ENCODE peak calls at places on chromosomes 6 and 20, in nine cellular contexts. One of them, this sample, is unnamed.

GRCh38 chr20:63128956-63129355 is 87.0 kb downstream of the YTHDF1 start:
- DNase-seq in A549: no peak
- DNase-seq in sigmoid colon: peak
- DNase-seq in lower leg skin: no peak
- DNase-seq in HCT116: no peak
- DNase-seq in transverse colon: no peak
- DNase-seq in uterus: no peak
- DNase-seq in tibial nerve: no peak
- DNase-seq in NB4: no peak
- DNase-seq in this sample: no peak

GRCh38 chr6:36227379-36228344 is 31.1 kb downstream of the BRPF3 start:
- DNase-seq in A549: no peak
- DNase-seq in uterus: no peak
- DNase-seq in NB4: no peak
- DNase-seq in HCT116: no peak
- DNase-seq in transverse colon: no peak
- DNase-seq in lower leg skin: no peak
- DNase-seq in sigmoid colon: peak
- DNase-seq in tibial nerve: no peak
- DNase-seq in this sample: no peak

GRCh38 chr6:16759181-16759645 is 2.0 kb downstream of the ATXN1 start:
- DNase-seq in HCT116: no peak
- DNase-seq in uterus: no peak
- DNase-seq in transverse colon: no peak
- DNase-seq in tibial nerve: no peak
- DNase-seq in sigmoid colon: no peak
- DNase-seq in lower leg skin: no peak
- DNase-seq in NB4: peak
- DNase-seq in A549: no peak
- DNase-seq in this sample: peak

GRCh38 chr6:170049641-170050491 is 241.0 kb downstream of the DLL1 start:
- DNase-seq in HCT116: no peak
- DNase-seq in NB4: peak
- DNase-seq in uterus: peak
- DNase-seq in sigmoid colon: peak
- DNase-seq in A549: no peak
- DNase-seq in lower leg skin: peak
- DNase-seq in transverse colon: peak
- DNase-seq in tibial nerve: peak
- DNase-seq in this sample: no peak

GRCh38 chr6:155185544-155185943 is 78.3 kb upstream of the CLDN20 start:
- DNase-seq in A549: peak
- DNase-seq in transverse colon: peak
- DNase-seq in lower leg skin: no peak
- DNase-seq in tibial nerve: no peak
- DNase-seq in sigmoid colon: no peak
- DNase-seq in uterus: no peak
- DNase-seq in HCT116: peak
- DNase-seq in NB4: no peak
- DNase-seq in this sample: peak

GRCh38 chr6:163250122-163250521 is 164.4 kb upstream of the QKI start:
- DNase-seq in uterus: no peak
- DNase-seq in A549: no peak
- DNase-seq in HCT116: no peak
- DNase-seq in tibial nerve: no peak
- DNase-seq in lower leg skin: no peak
- DNase-seq in NB4: peak
- DNase-seq in transverse colon: no peak
- DNase-seq in sigmoid colon: no peak
- DNase-seq in this sample: no peak

GRCh38 chr6:111873178-111874029 is at the start of gene FYN:
- DNase-seq in tibial nerve: peak
- DNase-seq in lower leg skin: peak
- DNase-seq in A549: peak
- DNase-seq in HCT116: peak
- DNase-seq in sigmoid colon: peak
- DNase-seq in NB4: peak
- DNase-seq in transverse colon: peak
- DNase-seq in uterus: peak
- DNase-seq in this sample: peak

GRCh38 chr20:44405246-44405645 is 49.7 kb downstream of the HNF4A start:
- DNase-seq in HCT116: no peak
- DNase-seq in NB4: no peak
- DNase-seq in uterus: no peak
- DNase-seq in sigmoid colon: no peak
- DNase-seq in transverse colon: no peak
- DNase-seq in A549: no peak
- DNase-seq in lower leg skin: no peak
- DNase-seq in tibial nerve: no peak
- DNase-seq in this sample: no peak

GRCh38 chr6:151497935-151498726 is 4.3 kb downstream of the CCDC170 start:
- DNase-seq in NB4: peak
- DNase-seq in HCT116: no peak
- DNase-seq in sigmoid colon: no peak
- DNase-seq in uterus: no peak
- DNase-seq in A549: no peak
- DNase-seq in transverse colon: no peak
- DNase-seq in tibial nerve: no peak
- DNase-seq in lower leg skin: no peak
- DNase-seq in this sample: no peak

GRCh38 chr6:75791881-75792280 is 42.8 kb downstream of the MYO6 start:
- DNase-seq in NB4: no peak
- DNase-seq in A549: no peak
- DNase-seq in sigmoid colon: no peak
- DNase-seq in uterus: no peak
- DNase-seq in tibial nerve: no peak
- DNase-seq in transverse colon: no peak
- DNase-seq in lower leg skin: no peak
- DNase-seq in HCT116: peak
- DNase-seq in this sample: peak

GRCh38 chr6:140271759-140272377 is 897.4 kb upstream of the CITED2 start:
- DNase-seq in HCT116: no peak
- DNase-seq in lower leg skin: no peak
- DNase-seq in NB4: no peak
- DNase-seq in uterus: no peak
- DNase-seq in sigmoid colon: no peak
- DNase-seq in A549: no peak
- DNase-seq in tibial nerve: no peak
- DNase-seq in transverse colon: no peak
- DNase-seq in this sample: no peak

GRCh38 chr6:111692327-111693164 is 86.9 kb upstream of the TRAF3IP2 start:
- DNase-seq in sigmoid colon: peak
- DNase-seq in A549: no peak
- DNase-seq in tibial nerve: no peak
- DNase-seq in lower leg skin: no peak
- DNase-seq in HCT116: no peak
- DNase-seq in uterus: no peak
- DNase-seq in transverse colon: peak
- DNase-seq in NB4: no peak
- DNase-seq in this sample: no peak

GRCh38 chr6:20778917-20779316 is 244.7 kb downstream of the CDKAL1 start:
- DNase-seq in A549: no peak
- DNase-seq in uterus: no peak
- DNase-seq in tibial nerve: no peak
- DNase-seq in sigmoid colon: no peak
- DNase-seq in transverse colon: no peak
- DNase-seq in HCT116: no peak
- DNase-seq in lower leg skin: no peak
- DNase-seq in NB4: no peak
- DNase-seq in this sample: no peak

DNA sequence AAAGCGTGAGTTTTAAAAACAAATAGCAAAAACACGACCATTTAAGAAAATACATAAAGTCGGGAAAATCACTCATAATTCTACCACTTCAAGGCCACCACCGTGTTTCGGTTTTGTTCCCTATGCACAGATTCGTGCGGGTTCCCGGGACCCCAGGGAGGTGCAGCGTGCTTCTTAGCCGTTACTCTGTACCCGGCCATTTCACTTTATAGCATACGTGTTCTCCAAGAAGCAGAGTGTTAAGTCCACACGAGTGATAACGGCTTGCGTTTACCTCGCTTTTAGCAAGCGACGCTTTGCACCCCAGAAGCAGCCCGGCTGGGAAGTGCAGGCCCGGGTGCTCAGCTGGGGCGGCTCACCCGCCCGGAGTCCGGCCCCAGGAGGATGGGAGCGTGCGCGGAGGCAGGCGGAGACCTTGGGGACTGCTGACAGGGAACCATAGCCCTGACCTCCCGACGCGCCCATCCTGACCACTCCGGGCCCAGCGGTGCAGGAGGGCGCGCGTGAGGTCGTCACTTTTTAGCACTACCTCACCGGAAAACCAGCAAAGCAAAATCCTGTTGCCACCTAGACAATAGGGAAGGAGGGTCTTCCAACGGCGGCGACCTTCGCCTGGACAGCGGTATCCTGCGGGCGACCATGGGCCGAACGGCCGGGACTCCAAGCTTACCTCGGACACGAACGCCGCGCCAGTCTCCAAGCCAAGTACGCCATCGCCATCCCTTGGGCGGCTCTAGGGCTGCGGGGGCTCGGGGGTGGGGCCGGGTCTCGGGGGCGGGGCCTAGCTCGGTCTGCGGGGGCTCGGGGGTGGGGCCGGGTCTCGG is at the start of gene ECI2:
- DNase-seq in tibial nerve: peak
- DNase-seq in NB4: peak
- DNase-seq in HCT116: no peak
- DNase-seq in sigmoid colon: no peak
- DNase-seq in transverse colon: peak
- DNase-seq in lower leg skin: no peak
- DNase-seq in uterus: no peak
- DNase-seq in A549: peak
- DNase-seq in this sample: peak
- TF ChIP-seq POLR2A in tibial nerve: peak
- TF ChIP-seq POLR2A in NB4: peak
- TF ChIP-seq POLR2A in HCT116: peak
- TF ChIP-seq POLR2A in sigmoid colon: peak
- TF ChIP-seq POLR2A in transverse colon: peak
- TF ChIP-seq POLR2A in lower leg skin: no peak
- TF ChIP-seq POLR2A in uterus: peak
- TF ChIP-seq POLR2A in A549: peak
- TF ChIP-seq POLR2A in this sample: peak

DNA sequence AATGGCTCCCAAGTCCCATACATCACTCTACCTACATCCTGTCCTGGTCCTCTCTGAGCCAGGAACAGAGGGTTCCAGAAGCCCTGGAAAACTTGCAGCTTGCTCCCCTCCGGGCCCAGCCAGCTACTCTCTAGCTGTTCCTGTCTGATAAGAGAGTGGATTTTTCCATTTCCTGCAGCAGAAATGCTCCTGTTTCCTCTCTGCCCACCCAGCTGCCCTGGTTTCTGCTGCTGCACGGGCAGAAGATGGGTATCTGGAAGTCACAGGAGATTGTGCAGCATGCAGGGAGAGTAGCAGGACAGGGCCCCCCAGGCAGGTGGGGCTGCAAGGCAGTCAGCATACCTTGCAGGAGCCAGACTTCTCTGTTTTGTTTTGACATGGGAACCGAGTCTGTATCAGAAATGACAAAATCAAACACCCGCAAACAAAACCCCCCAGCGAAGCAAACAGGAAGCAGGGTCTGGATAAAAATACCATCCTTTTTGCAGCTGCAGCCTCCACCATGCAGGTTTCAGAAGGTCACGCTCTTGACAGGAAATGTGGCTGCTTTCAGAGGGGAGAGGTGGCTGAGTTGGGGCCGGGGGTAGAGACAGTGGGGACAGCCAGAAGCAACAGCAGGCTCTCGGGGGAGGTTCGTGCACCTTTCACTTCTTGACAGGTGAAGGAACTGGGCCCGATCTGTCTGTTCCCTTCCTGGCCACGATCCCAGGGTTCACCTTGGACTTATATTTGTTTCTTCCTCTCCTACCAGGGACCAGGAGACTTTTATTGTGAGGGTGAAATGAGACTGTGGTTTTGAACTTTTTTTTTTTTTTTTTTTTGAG is 50.8 kb upstream of the FAM83D start:
- DNase-seq in A549: no peak
- DNase-seq in NB4: peak
- DNase-seq in uterus: peak
- DNase-seq in lower leg skin: no peak
- DNase-seq in HCT116: no peak
- DNase-seq in sigmoid colon: no peak
- DNase-seq in transverse colon: peak
- DNase-seq in tibial nerve: no peak
- DNase-seq in this sample: no peak
- TF ChIP-seq POLR2A in A549: no peak
- TF ChIP-seq POLR2A in NB4: no peak
- TF ChIP-seq POLR2A in uterus: no peak
- TF ChIP-seq POLR2A in lower leg skin: no peak
- TF ChIP-seq POLR2A in HCT116: no peak
- TF ChIP-seq POLR2A in sigmoid colon: no peak
- TF ChIP-seq POLR2A in transverse colon: peak
- TF ChIP-seq POLR2A in tibial nerve: no peak
- TF ChIP-seq POLR2A in this sample: no peak

GRCh38 chr20:51541189-51542032 is 1.1 kb downstream of the NFATC2 start:
- DNase-seq in transverse colon: peak
- DNase-seq in lower leg skin: peak
- DNase-seq in A549: no peak
- DNase-seq in sigmoid colon: peak
- DNase-seq in uterus: peak
- DNase-seq in NB4: peak
- DNase-seq in HCT116: no peak
- DNase-seq in tibial nerve: peak
- DNase-seq in this sample: no peak
- TF ChIP-seq POLR2A in transverse colon: no peak
- TF ChIP-seq POLR2A in lower leg skin: no peak
- TF ChIP-seq POLR2A in A549: no peak
- TF ChIP-seq POLR2A in sigmoid colon: no peak
- TF ChIP-seq POLR2A in uterus: no peak
- TF ChIP-seq POLR2A in NB4: peak
- TF ChIP-seq POLR2A in HCT116: no peak
- TF ChIP-seq POLR2A in tibial nerve: no peak
- TF ChIP-seq POLR2A in this sample: no peak

GRCh38 chr6:32615885-32616532 is 21.2 kb upstream of the HLA-DQA1 start:
- DNase-seq in uterus: no peak
- DNase-seq in NB4: no peak
- DNase-seq in sigmoid colon: no peak
- DNase-seq in lower leg skin: no peak
- DNase-seq in A549: no peak
- DNase-seq in HCT116: no peak
- DNase-seq in tibial nerve: no peak
- DNase-seq in transverse colon: no peak
- DNase-seq in this sample: no peak

GRCh38 chr6:32621372-32621771 is 15.8 kb upstream of the HLA-DQA1 start:
- DNase-seq in transverse colon: no peak
- DNase-seq in A549: no peak
- DNase-seq in NB4: no peak
- DNase-seq in lower leg skin: no peak
- DNase-seq in HCT116: no peak
- DNase-seq in sigmoid colon: no peak
- DNase-seq in uterus: no peak
- DNase-seq in tibial nerve: no peak
- DNase-seq in this sample: no peak

GRCh38 chr6:32614366-32615081 is 22.7 kb upstream of the HLA-DQA1 start:
- DNase-seq in lower leg skin: no peak
- DNase-seq in HCT116: no peak
- DNase-seq in NB4: no peak
- DNase-seq in transverse colon: no peak
- DNase-seq in uterus: no peak
- DNase-seq in A549: no peak
- DNase-seq in tibial nerve: no peak
- DNase-seq in sigmoid colon: no peak
- DNase-seq in this sample: no peak

GRCh38 chr6:32613475-32613874 is 23.7 kb upstream of the HLA-DQA1 start:
- DNase-seq in A549: no peak
- DNase-seq in transverse colon: no peak
- DNase-seq in uterus: no peak
- DNase-seq in HCT116: no peak
- DNase-seq in NB4: no peak
- DNase-seq in tibial nerve: no peak
- DNase-seq in lower leg skin: no peak
- DNase-seq in sigmoid colon: no peak
- DNase-seq in this sample: no peak

GRCh38 chr6:32617751-32618150 is 19.5 kb upstream of the HLA-DQA1 start:
- DNase-seq in A549: no peak
- DNase-seq in HCT116: no peak
- DNase-seq in sigmoid colon: no peak
- DNase-seq in transverse colon: no peak
- DNase-seq in tibial nerve: no peak
- DNase-seq in uterus: no peak
- DNase-seq in lower leg skin: no peak
- DNase-seq in NB4: no peak
- DNase-seq in this sample: no peak
- TF ChIP-seq POLR2A in A549: no peak
- TF ChIP-seq POLR2A in HCT116: no peak
- TF ChIP-seq POLR2A in sigmoid colon: no peak
- TF ChIP-seq POLR2A in transverse colon: no peak
- TF ChIP-seq POLR2A in tibial nerve: no peak
- TF ChIP-seq POLR2A in uterus: no peak
- TF ChIP-seq POLR2A in lower leg skin: no peak
- TF ChIP-seq POLR2A in NB4: no peak
- TF ChIP-seq POLR2A in this sample: no peak